ENCODE peak calls at places on chromosomes 5 and 9, in five cellular contexts. L is stimulated activated CD4-positive, alpha-beta T cell treated with anti-CD3 and anti-CD28 coated beads, Interleukin-2, amount 100 ng/mL, for 24 hours; G is epithelial cell of esophagus; K is NCI-H1417; B is stimulated activated CD8-positive, alpha-beta memory T cell treated with anti-CD3 and anti-CD28 coated beads, Interleukin-4, amount 100 ng/mL, for 4 hours. S is an unnamed sample.

GRCh38 chr9:33638516-33638915 is 114.5 kb downstream of the ANKRD18B start:
- DNase-seq in K (no peak), B (no peak), L (no peak), G (no peak), S (no peak)

GRCh38 chr5:9544502-9545300 is 1.2 kb downstream of the SEMA5A start:
- DNase-seq in L (peak), K (peak), G (peak), B (no peak), S (peak)

GRCh38 chr9:631596-631995 is 209.9 kb upstream of the DMRT1 start:
- DNase-seq in L (no peak), K (no peak), G (peak), B (no peak), S (peak)

GRCh38 chr9:27749838-27750237 is 176.6 kb upstream of the C9orf72 start:
- DNase-seq in G (peak), B (no peak), K (no peak), L (no peak), S (no peak)

GRCh38 chr9:130128782-130129424 is 43.3 kb upstream of the NCS1 start:
- DNase-seq in K (no peak), G (peak), L (peak), B (peak), S (peak)

GRCh38 chr9:90801175-90801506 is 478 bp upstream of the SYK start:
- DNase-seq in B (no peak), G (no peak), L (no peak), K (no peak), S (no peak)

GRCh38 chr9:98207606-98208005 is 15.2 kb upstream of the CORO2A start:
- DNase-seq in K (no peak), G (no peak), L (no peak), B (no peak), S (no peak)

GRCh38 chr9:97938081-97938644 is at the start of gene HEMGN:
- DNase-seq in L (peak), G (no peak), B (no peak), K (no peak), S (peak)

GRCh38 chr9:75974006-75974766 is 83.7 kb downstream of the PCSK5 start:
- DNase-seq in B (no peak), G (no peak), L (no peak), K (no peak), S (no peak)

GRCh38 chr5:176169393-176170063 is 68.7 kb upstream of the SIMC1 start:
- DNase-seq in B (no peak), L (no peak), K (no peak), G (no peak), S (no peak)

GRCh38 chr5:133108481-133108921 is 56.7 kb downstream of the HSPA4 start:
- DNase-seq in B (no peak), L (no peak), K (no peak), G (no peak), S (peak)

GRCh38 chr5:74075496-74075895 is 449.5 kb downstream of the ARHGEF28 start:
- DNase-seq in L (no peak), G (no peak), K (no peak), B (no peak), S (no peak)

S was measured in KBM-7.